ENCODE peak calls at places on chromosome 1, in seven cellular contexts. U, C, X, M, Q, P and S are unnamed samples.

GRCh38 chr1:165942062-165942461 is 114.6 kb downstream of the UCK2 start:
- DNase-seq in U (no peak), C (no peak), X (no peak), M (no peak), Q (no peak), P (no peak), S (no peak)

GRCh38 chr1:67685067-67685557 is at the start of gene GADD45A:
- DNase-seq in U (peak; percentile 100), C (peak; percentile 98), X (peak; percentile 100), M (peak; percentile 99), Q (peak; percentile 83), P (peak; percentile 100), S (peak; percentile 93)

GRCh38 chr1:100456880-100457279 is 81.1 kb upstream of the GPR88 start:
- DNase-seq in U (no peak), C (no peak), X (no peak), M (no peak), Q (no peak), P (no peak), S (no peak)

GRCh38 chr1:158931055-158931737 is at the start of gene PYHIN1:
- DNase-seq in U (no peak), C (no peak), X (no peak), M (no peak), Q (no peak), P (no peak), S (no peak)

GRCh38 chr1:155052412-155053400 is 1.6 kb downstream of the ADAM15 start:
- DNase-seq in U (no peak), C (peak; percentile 45), X (no peak), M (no peak), Q (peak; percentile 39), P (peak; percentile 46), S (no peak)

GRCh38 chr1:197130677-197131304 is 15.7 kb downstream of the ASPM start:
- DNase-seq in U (no peak), C (no peak), X (peak; percentile 82), M (peak; percentile 58), Q (no peak), P (peak; percentile 68), S (peak; percentile 20)

GRCh38 chr1:100700586-100700985 is 19.0 kb upstream of the VCAM1 start:
- DNase-seq in U (no peak), C (no peak), X (no peak), M (peak; percentile 38), Q (no peak), P (no peak), S (no peak)

GRCh38 chr1:36089393-36090121 is 865 bp downstream of the ADPRS start:
- DNase-seq in U (no peak), C (peak; percentile 53), X (peak; percentile 58), M (peak; percentile 13), Q (no peak), P (peak; percentile 52), S (peak; percentile 64)

GRCh38 chr1:45913183-45913924 is 109.9 kb downstream of the MAST2 start:
- DNase-seq in U (peak; percentile 79), C (no peak), X (peak; percentile 97), M (peak; percentile 94), Q (no peak), P (peak; percentile 94), S (peak; percentile 59)